ENCODE peak calls at places on chromosomes 12 and 14, in four cellular contexts. T, V, O and A are unnamed samples.

GRCh38 chr12:632102-632696 is 31.0 kb downstream of the NINJ2 start:
- DNase-seq in T (peak), V (peak), O (no peak), A (no peak)

GRCh38 chr12:64824500-64825142 is at the start of gene TBC1D30:
- DNase-seq in T (no peak), V (no peak), O (peak), A (peak)

GRCh38 chr14:54555651-54556050 is 11.3 kb upstream of the SAMD4A start:
- DNase-seq in T (no peak), V (no peak), O (no peak), A (no peak)

GRCh38 chr12:95633049-95633545 is 81.8 kb upstream of the USP44 start:
- DNase-seq in T (peak), V (no peak), O (no peak), A (no peak)

GRCh38 chr14:99203801-99204200 is 68.2 kb downstream of the BCL11B start:
- DNase-seq in T (no peak), V (no peak), O (no peak), A (no peak)

GRCh38 chr12:125175576-125175975 is 110.3 kb downstream of the AACS start:
- DNase-seq in T (no peak), V (no peak), O (no peak), A (no peak)

GRCh38 chr12:88338486-88338885 is 196.4 kb downstream of the TMTC3 start:
- DNase-seq in T (no peak), V (no peak), O (no peak), A (no peak)

GRCh38 chr14:54691525-54692260 is 124.8 kb downstream of the SAMD4A start:
- DNase-seq in T (peak), V (peak), O (peak), A (peak)

GRCh38 chr12:131085125-131085815 is 131.6 kb downstream of the ADGRD1 start:
- DNase-seq in T (no peak), V (no peak), O (no peak), A (no peak)

GRCh38 chr12:98939350-98939749 is 294.3 kb downstream of the APAF1 start:
- DNase-seq in T (peak), V (peak), O (no peak), A (peak)

GRCh38 chr12:50536831-50537537 is 32.2 kb downstream of the DIP2B start:
- DNase-seq in T (no peak), V (no peak), O (no peak), A (no peak)

GRCh38 chr12:118055144-118055557 is 5.8 kb downstream of the WSB2 start:
- DNase-seq in T (peak), V (no peak), O (peak), A (peak)

GRCh38 chr12:1576410-1577240 is 17.8 kb downstream of the FBXL14 start:
- DNase-seq in T (no peak), V (no peak), O (no peak), A (peak)

GRCh38 chr14:32468955-32469354 is 139.9 kb downstream of the AKAP6 start:
- DNase-seq in T (peak), V (no peak), O (no peak), A (no peak)

GRCh38 chr14:62409909-62410308 is 635.3 kb downstream of the KCNH5 start:
- DNase-seq in T (no peak), V (no peak), O (no peak), A (no peak)

GRCh38 chr12:104643921-104644669 is 187.3 kb downstream of the CHST11 start:
- DNase-seq in T (no peak), V (no peak), O (no peak), A (no peak)

GRCh38 chr12:40693503-40693863 is 1.2 kb downstream of the CNTN1 start:
- DNase-seq in T (no peak), V (peak), O (peak), A (peak)

GRCh38 chr14:47442206-47442605 is 233.2 kb downstream of the MDGA2 start:
- DNase-seq in T (peak), V (no peak), O (no peak), A (peak)

GRCh38 chr12:75735853-75736252 is 224.4 kb upstream of the KRR1 start:
- DNase-seq in T (no peak), V (no peak), O (no peak), A (no peak)

GRCh38 chr12:41188058-41188840 is at the start of gene PDZRN4:
- DNase-seq in T (no peak), V (no peak), O (peak), A (no peak)

GRCh38 chr12:2306012-2306411 is 253.2 kb downstream of the CACNA1C start:
- DNase-seq in T (no peak), V (peak), O (no peak), A (no peak)

GRCh38 chr14:75697371-75697770 is 36.3 kb downstream of the TTLL5 start:
- DNase-seq in T (no peak), V (no peak), O (no peak), A (no peak)

GRCh38 chr12:107356266-107356936 is 263.1 kb upstream of the CRY1 start:
- DNase-seq in T (peak), V (no peak), O (no peak), A (no peak)

GRCh38 chr12:57896437-57897201 is 44.7 kb upstream of the ATP23 start:
- DNase-seq in T (no peak), V (peak), O (peak), A (peak)

GRCh38 chr14:70018246-70018645 is 139.0 kb downstream of the SMOC1 start:
- DNase-seq in T (no peak), V (no peak), O (no peak), A (no peak)

GRCh38 chr12:105814283-105814682 is 324.5 kb downstream of the NUAK1 start:
- DNase-seq in T (no peak), V (no peak), O (no peak), A (no peak)

GRCh38 chr14:56798447-56799326 is 11.6 kb downstream of the OTX2 start:
- DNase-seq in T (no peak), V (no peak), O (no peak), A (no peak)
- TF ChIP-seq SUZ12 in T (no peak), V (no peak), O (peak), A (no peak)

DNA sequence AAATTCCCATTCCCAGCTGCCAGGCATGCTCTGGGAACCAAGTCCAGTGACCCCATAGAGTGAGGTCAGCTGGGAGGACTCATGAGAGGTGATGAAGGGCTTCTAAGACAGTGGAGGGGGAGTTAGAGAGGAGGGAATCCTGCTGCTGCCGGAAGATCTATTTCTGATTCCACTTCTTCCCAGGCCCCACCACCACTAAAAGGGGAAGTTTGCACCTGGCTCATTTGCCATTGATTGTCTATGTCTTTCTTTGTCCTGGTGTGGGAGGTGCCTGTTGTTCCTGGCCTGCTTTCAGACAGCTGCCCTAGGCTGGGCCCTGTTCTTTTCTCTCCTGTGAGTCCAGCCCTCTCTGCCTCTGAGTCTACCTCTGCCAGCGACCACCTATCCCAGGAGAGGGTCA is 3.0 kb upstream of the KRT6A start:
- DNase-seq in T (no peak), V (no peak), O (no peak), A (no peak)
- TF ChIP-seq SUZ12 in T (no peak), V (no peak), O (no peak), A (no peak)

GRCh38 chr14:67372833-67373232 is 12.7 kb downstream of the EIF2S1 start:
- DNase-seq in T (no peak), V (no peak), O (no peak), A (no peak)

GRCh38 chr14:67373347-67373746 is 13.2 kb downstream of the EIF2S1 start:
- DNase-seq in T (no peak), V (no peak), O (no peak), A (no peak)

GRCh38 chr14:67371247-67372148 is 11.4 kb downstream of the EIF2S1 start:
- DNase-seq in T (no peak), V (no peak), O (no peak), A (no peak)

GRCh38 chr14:67365476-67365875 is 5.3 kb downstream of the EIF2S1 start:
- DNase-seq in T (no peak), V (no peak), O (no peak), A (no peak)

GRCh38 chr14:67370830-67371229 is 10.7 kb downstream of the EIF2S1 start:
- DNase-seq in T (no peak), V (no peak), O (no peak), A (no peak)
- TF ChIP-seq SUZ12 in T (no peak), V (no peak), O (no peak), A (no peak)

DNA sequence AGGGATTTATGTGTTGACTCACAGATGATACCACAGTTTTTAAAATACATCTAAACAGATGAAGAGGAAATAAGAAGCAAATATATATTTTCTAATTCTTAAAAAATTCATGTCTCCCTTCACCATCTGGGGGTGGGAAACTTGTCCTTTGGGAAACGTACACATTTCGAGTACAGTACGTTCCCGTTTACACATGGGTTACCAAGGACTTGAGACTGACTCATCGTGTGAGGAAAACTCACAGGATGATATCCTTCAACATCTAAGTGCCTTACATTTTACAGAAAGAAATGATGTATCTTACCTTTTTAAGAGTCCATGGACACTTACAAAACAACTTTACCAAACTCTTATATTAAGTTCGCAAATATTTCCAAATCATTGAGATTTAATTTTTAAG is 16.0 kb upstream of the FBLN5 start:
- DNase-seq in T (no peak), V (no peak), O (no peak), A (no peak)
- TF ChIP-seq SUZ12 in T (no peak), V (no peak), O (no peak), A (no peak)

GRCh38 chr12:113676117-113676516 is 204.4 kb upstream of the LHX5 start:
- DNase-seq in T (no peak), V (no peak), O (no peak), A (no peak)
- TF ChIP-seq SUZ12 in T (no peak), V (no peak), O (no peak), A (no peak)

GRCh38 chr14:64503184-64503433 is 529 bp downstream of the ZBTB25 start:
- DNase-seq in T (no peak), V (no peak), O (no peak), A (no peak)
- TF ChIP-seq SUZ12 in T (no peak), V (no peak), O (no peak), A (no peak)

DNA sequence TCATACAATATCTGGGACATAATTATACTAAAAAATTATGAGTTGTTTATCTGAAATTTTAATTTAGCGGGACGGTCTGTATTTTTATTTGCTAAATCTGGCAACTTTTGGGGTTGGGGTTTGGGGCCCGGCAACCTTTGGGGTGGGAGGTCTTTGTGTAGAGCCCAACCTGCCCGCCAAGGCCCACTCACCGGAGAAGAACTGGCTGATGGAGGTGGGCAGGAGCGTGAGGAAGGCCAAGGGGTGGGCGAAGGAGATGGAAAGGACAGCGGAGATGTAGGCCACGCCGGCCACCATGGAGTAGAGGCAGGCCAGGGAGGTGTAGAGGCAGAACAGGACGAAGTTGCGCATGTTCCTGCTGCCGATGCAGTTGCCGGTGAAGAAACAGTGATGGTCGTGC is 2.6 kb downstream of the ZDHHC22 start:
- DNase-seq in T (no peak), V (no peak), O (no peak), A (no peak)
- TF ChIP-seq SUZ12 in T (no peak), V (no peak), O (no peak), A (no peak)

GRCh38 chr14:81209187-81209836 is 11.4 kb downstream of the GTF2A1 start:
- DNase-seq in T (no peak), V (no peak), O (no peak), A (no peak)
- TF ChIP-seq SUZ12 in T (no peak), V (no peak), O (no peak), A (no peak)